ENCODE peak calls at places on chromosomes 6 and 20, in four cellular contexts. One of them, this sample, is unnamed.

GRCh38 chr6:107731422-107732319 is 92.4 kb downstream of the SCML4 start:
- DNase-seq in left ventricle myocardium inferior: no peak
- DNase-seq in frontal cortex: no peak
- DNase-seq in NT2/D1: no peak
- DNase-seq in this sample: peak

GRCh38 chr20:19764207-19764606 is 6.1 kb downstream of the RIN2 start:
- DNase-seq in NT2/D1: no peak
- DNase-seq in left ventricle myocardium inferior: no peak
- DNase-seq in frontal cortex: no peak
- DNase-seq in this sample: no peak

GRCh38 chr6:118709859-118710350 is 58.5 kb upstream of the CEP85L start:
- DNase-seq in left ventricle myocardium inferior: no peak
- DNase-seq in NT2/D1: no peak
- DNase-seq in frontal cortex: no peak
- DNase-seq in this sample: no peak

GRCh38 chr6:54431466-54431865 is 123.2 kb downstream of the TINAG start:
- DNase-seq in frontal cortex: no peak
- DNase-seq in NT2/D1: no peak
- DNase-seq in left ventricle myocardium inferior: no peak
- DNase-seq in this sample: no peak

GRCh38 chr6:45791600-45792168 is 224.0 kb downstream of the CLIC5 start:
- DNase-seq in left ventricle myocardium inferior: no peak
- DNase-seq in frontal cortex: no peak
- DNase-seq in NT2/D1: no peak
- DNase-seq in this sample: no peak

GRCh38 chr6:31037692-31038091 is 27.4 kb downstream of the MUC22 start:
- DNase-seq in left ventricle myocardium inferior: no peak
- DNase-seq in NT2/D1: no peak
- DNase-seq in frontal cortex: no peak
- DNase-seq in this sample: no peak

GRCh38 chr6:149978610-149979009 is 14.9 kb downstream of the ULBP1 start:
- DNase-seq in NT2/D1: no peak
- DNase-seq in frontal cortex: no peak
- DNase-seq in left ventricle myocardium inferior: no peak
- DNase-seq in this sample: no peak

GRCh38 chr6:56524891-56525703 is 117.6 kb downstream of the DST start:
- DNase-seq in frontal cortex: no peak
- DNase-seq in left ventricle myocardium inferior: no peak
- DNase-seq in NT2/D1: no peak
- DNase-seq in this sample: no peak

GRCh38 chr6:25449774-25450173 is 170.6 kb downstream of the CARMIL1 start:
- DNase-seq in frontal cortex: no peak
- DNase-seq in left ventricle myocardium inferior: no peak
- DNase-seq in NT2/D1: peak
- DNase-seq in this sample: peak

GRCh38 chr6:113385020-113385431 is 472.1 kb upstream of the MARCKS start:
- DNase-seq in frontal cortex: no peak
- DNase-seq in left ventricle myocardium inferior: no peak
- DNase-seq in NT2/D1: no peak
- DNase-seq in this sample: no peak

GRCh38 chr20:4370856-4371255 is 350.9 kb upstream of the PRND start:
- DNase-seq in left ventricle myocardium inferior: no peak
- DNase-seq in frontal cortex: no peak
- DNase-seq in NT2/D1: no peak
- DNase-seq in this sample: no peak

GRCh38 chr6:159713984-159714383 is 13.3 kb upstream of the WTAP start:
- DNase-seq in left ventricle myocardium inferior: no peak
- DNase-seq in frontal cortex: no peak
- DNase-seq in NT2/D1: no peak
- DNase-seq in this sample: no peak

GRCh38 chr6:137497722-137498463 is 3.7 kb upstream of the OLIG3 start:
- DNase-seq in frontal cortex: no peak
- DNase-seq in NT2/D1: no peak
- DNase-seq in left ventricle myocardium inferior: no peak
- DNase-seq in this sample: peak

GRCh38 chr6:45532626-45533258 is 155.0 kb upstream of the SUPT3H start:
- DNase-seq in frontal cortex: no peak
- DNase-seq in left ventricle myocardium inferior: no peak
- DNase-seq in NT2/D1: no peak
- DNase-seq in this sample: no peak

GRCh38 chr6:31495580-31495979 is 2.4 kb upstream of the MICB start:
- DNase-seq in frontal cortex: no peak
- DNase-seq in NT2/D1: no peak
- DNase-seq in left ventricle myocardium inferior: no peak
- DNase-seq in this sample: no peak

GRCh38 chr6:5082487-5083306 is 2.4 kb upstream of the PPP1R3G start:
- DNase-seq in NT2/D1: no peak
- DNase-seq in frontal cortex: no peak
- DNase-seq in left ventricle myocardium inferior: no peak
- DNase-seq in this sample: no peak

GRCh38 chr20:37845261-37845681 is 57.7 kb upstream of the VSTM2L start:
- DNase-seq in NT2/D1: no peak
- DNase-seq in left ventricle myocardium inferior: peak
- DNase-seq in frontal cortex: no peak
- DNase-seq in this sample: peak

GRCh38 chr6:134702279-134702678 is 247.6 kb downstream of the ALDH8A1 start:
- DNase-seq in NT2/D1: no peak
- DNase-seq in frontal cortex: no peak
- DNase-seq in left ventricle myocardium inferior: no peak
- DNase-seq in this sample: no peak

GRCh38 chr6:113630738-113631535 is 226.2 kb upstream of the MARCKS start:
- DNase-seq in frontal cortex: no peak
- DNase-seq in NT2/D1: no peak
- DNase-seq in left ventricle myocardium inferior: no peak
- DNase-seq in this sample: no peak